ENCODE peak calls at places on chromosomes 1 and 21, in four cellular contexts. E is GM06990; D is COR-L47; Z is activated CD8-positive, alpha-beta memory T cell treated with anti-CD3 and anti-CD28 coated beads, Interleukin-2, amount 50 U/mL, for 4 hours. I is an unnamed sample.

GRCh38 chr1:208834346-208835081 is 590.3 kb upstream of the PLXNA2 start:
- DNase-seq in E (no peak), Z (no peak), D (no peak), I (peak)

GRCh38 chr1:95233321-95233736 is 681 bp upstream of the RWDD3 start:
- DNase-seq in E (no peak), Z (no peak), D (no peak), I (peak)

GRCh38 chr1:216606047-216606637 is 117.1 kb downstream of the ESRRG start:
- DNase-seq in D (no peak), E (no peak), Z (no peak), I (no peak)

GRCh38 chr1:46289134-46289494 is 14.3 kb downstream of the LRRC41 start:
- DNase-seq in E (no peak), Z (no peak), D (no peak), I (no peak)

GRCh38 chr1:63073530-63074306 is 248.6 kb upstream of the FOXD3 start:
- DNase-seq in D (no peak), E (no peak), Z (no peak), I (no peak)

GRCh38 chr1:77375541-77375940 is 93.7 kb downstream of the AK5 start:
- DNase-seq in E (no peak), Z (no peak), D (no peak), I (no peak)

GRCh38 chr1:224591326-224591725 is 24.8 kb upstream of the CNIH3 start:
- DNase-seq in E (no peak), D (no peak), Z (no peak), I (no peak)

GRCh38 chr1:8477199-8477982 is 159.5 kb downstream of the SLC45A1 start:
- DNase-seq in E (peak), Z (no peak), D (no peak), I (peak)

GRCh38 chr1:225691377-225691776 is 38.5 kb upstream of the ENAH start:
- DNase-seq in Z (no peak), D (no peak), E (no peak), I (peak)

GRCh38 chr1:241443561-241443960 is 76.0 kb downstream of the FH start:
- DNase-seq in Z (no peak), D (no peak), E (no peak), I (no peak)

GRCh38 chr1:188857526-188858087 is 1620.1 kb downstream of the BRINP3 start:
- DNase-seq in Z (no peak), D (no peak), E (no peak), I (no peak)

GRCh38 chr1:203124546-203125317 is 2.8 kb upstream of the ADORA1 start:
- DNase-seq in E (no peak), D (no peak), Z (no peak), I (no peak)

GRCh38 chr1:197486948-197487347 is 218.9 kb downstream of the CRB1 start:
- DNase-seq in Z (no peak), D (peak), E (no peak), I (peak)

GRCh38 chr1:214228976-214229375 is 52.0 kb upstream of the SMYD2 start:
- DNase-seq in Z (no peak), E (no peak), D (peak), I (no peak)

GRCh38 chr1:235841938-235842545 is 24.7 kb downstream of the LYST start:
- DNase-seq in D (no peak), Z (no peak), E (no peak), I (no peak)

GRCh38 chr1:156658945-156659574 is 17.1 kb downstream of the BCAN start:
- DNase-seq in Z (no peak), E (no peak), D (no peak), I (no peak)

GRCh38 chr1:212470059-212470458 is 37.3 kb downstream of the NENF start:
- DNase-seq in Z (no peak), D (no peak), E (no peak), I (peak)

GRCh38 chr1:201252833-201253810 is 30.2 kb upstream of the PKP1 start:
- DNase-seq in E (no peak), D (no peak), Z (no peak), I (no peak)

GRCh38 chr1:43460988-43461693 is 7.4 kb upstream of the HYI start:
- DNase-seq in Z (no peak), D (no peak), E (no peak), I (no peak)

GRCh38 chr1:25825605-25826004 is 5.9 kb downstream of the MTFR1L start:
- DNase-seq in E (no peak), Z (no peak), D (no peak), I (no peak)

GRCh38 chr1:110375490-110375889 is 15.3 kb downstream of the SLC16A4 start:
- DNase-seq in Z (no peak), D (no peak), E (no peak), I (no peak)

GRCh38 chr1:82503805-82504204 is 703.1 kb downstream of the ADGRL2 start:
- DNase-seq in D (no peak), Z (no peak), E (no peak), I (no peak)

GRCh38 chr21:37164742-37165141 is 91.7 kb downstream of the TTC3 start:
- DNase-seq in Z (no peak), D (no peak), E (no peak), I (no peak)

GRCh38 chr1:179079113-179079761 is 2.6 kb upstream of the TOR3A start:
- DNase-seq in E (no peak), D (peak), Z (peak), I (peak)

GRCh38 chr1:12541274-12542137 is 76.5 kb downstream of the DHRS3 start:
- DNase-seq in D (no peak), Z (no peak), E (no peak), I (peak)

GRCh38 chr1:108012553-108012952 is 47.6 kb upstream of the VAV3 start:
- DNase-seq in D (no peak), Z (no peak), E (no peak), I (no peak)

GRCh38 chr1:163036661-163037060 is 32.5 kb upstream of the RGS4 start:
- DNase-seq in D (no peak), E (no peak), Z (no peak), I (peak)

GRCh38 chr1:8539683-8540082 is 221.8 kb downstream of the SLC45A1 start:
- DNase-seq in Z (no peak), D (no peak), E (no peak), I (no peak)

GRCh38 chr1:50659107-50659628 is 235.9 kb upstream of the DMRTA2 start:
- DNase-seq in E (no peak), D (no peak), Z (no peak), I (no peak)

GRCh38 chr1:202940561-202940960 is 13.5 kb upstream of the KLHL12 start:
- DNase-seq in Z (no peak), E (no peak), D (no peak), I (no peak)

GRCh38 chr1:163307479-163308171 is 14.1 kb upstream of the NUF2 start:
- DNase-seq in E (no peak), D (no peak), Z (no peak), I (peak)

GRCh38 chr1:202642619-202643291 is 67.5 kb downstream of the SYT2 start:
- DNase-seq in Z (no peak), D (no peak), E (no peak), I (no peak)

GRCh38 chr1:239898067-239898730 is 193.5 kb upstream of the FMN2 start:
- DNase-seq in E (peak), Z (peak), D (peak), I (peak)

I was measured in brain microvascular endothelial cell.